ENCODE peak calls at places on chromosomes 13 and 19, in seven cellular contexts. L is Peyer's patch, M is tibial nerve, Y is gastrocnemius medialis, U is sigmoid colon, O is body of pancreas, H is endothelial cell of umbilical vein. D is an unnamed sample. For H3K36me3, the result is how much of the 10 kb centered on the place peaks cover.

GRCh38 chr13:36344173-36344572 is 2.0 kb downstream of the SPART start:
- DNase-seq in L (no peak), M (no peak), Y (peak), U (no peak), O (no peak), H (no peak), D (no peak)

GRCh38 chr13:110571897-110572777 is 10.6 kb upstream of the RAB20 start:
- DNase-seq in L (peak), M (no peak), Y (no peak), U (no peak), O (no peak), H (no peak), D (no peak)

GRCh38 chr13:33931397-33931987 is 113.5 kb downstream of the RFC3 start:
- DNase-seq in L (no peak), M (peak), Y (no peak), U (no peak), O (peak), H (peak), D (no peak)

GRCh38 chr19:17109300-17109699 is 33.7 kb downstream of the MYO9B start:
- DNase-seq in L (no peak), M (no peak), Y (no peak), U (no peak), O (no peak), H (no peak), D (no peak)

GRCh38 chr13:98050041-98050466 is 92.8 kb upstream of the FARP1 start:
- DNase-seq in L (no peak), M (no peak), Y (no peak), U (no peak), O (no peak), H (no peak), D (no peak)

GRCh38 chr19:47176627-47177090 is 46.0 kb downstream of the SAE1 start:
- DNase-seq in L (no peak), M (peak), Y (no peak), U (no peak), O (no peak), H (peak), D (no peak)

GRCh38 chr13:32496574-32497160 is 41.9 kb downstream of the N4BP2L2 start:
- DNase-seq in L (no peak), M (no peak), Y (no peak), U (no peak), O (no peak), H (no peak), D (no peak)

GRCh38 chr13:37361608-37362007 is 237.0 kb downstream of the POSTN start:
- DNase-seq in L (no peak), M (no peak), Y (no peak), U (no peak), O (no peak), H (no peak), D (no peak)

GRCh38 chr13:42466123-42466522 is 107.8 kb upstream of the TNFSF11 start:
- DNase-seq in L (no peak), M (no peak), Y (no peak), U (no peak), O (no peak), H (no peak), D (no peak)

GRCh38 chr19:41821003-41821735 is 23.3 kb downstream of the LYPD4 start:
- DNase-seq in L (peak), M (no peak), Y (no peak), U (no peak), O (peak), H (peak), D (no peak)

GRCh38 chr13:29679357-29680050 is 84.0 kb upstream of the SLC7A1 start:
- DNase-seq in L (peak), M (no peak), Y (no peak), U (no peak), O (peak), H (peak), D (no peak)

GRCh38 chr13:97275265-97275664 is 53.1 kb downstream of the MBNL2 start:
- DNase-seq in L (no peak), M (no peak), Y (no peak), U (no peak), O (no peak), H (peak), D (no peak)

GRCh38 chr19:39304701-39305571 is 8.7 kb downstream of the IFNL1 start:
- DNase-seq in L (peak), M (no peak), Y (no peak), U (peak), O (no peak), H (no peak), D (no peak)

GRCh38 chr13:32039056-32039455 is 7.5 kb downstream of the FRY start:
- DNase-seq in L (no peak), M (no peak), Y (no peak), U (no peak), O (no peak), H (no peak), D (no peak)

GRCh38 chr19:34328982-34329381 is 36.0 kb upstream of the GPI start:
- DNase-seq in L (peak), M (no peak), Y (no peak), U (no peak), O (no peak), H (no peak), D (no peak)

GRCh38 chr19:17671906-17672305 is 16.2 kb downstream of the UNC13A start:
- DNase-seq in L (no peak), M (no peak), Y (no peak), U (no peak), O (peak), H (peak), D (no peak)

GRCh38 chr13:51814825-51815650 is 11.1 kb upstream of the DHRS12 start:
- DNase-seq in L (peak), M (peak), Y (peak), U (peak), O (peak), H (peak), D (peak)

GRCh38 chr19:21022996-21023395 is 2.5 kb downstream of the ZNF430 start:
- DNase-seq in L (no peak), M (no peak), Y (no peak), U (no peak), O (no peak), H (no peak), D (no peak)

GRCh38 chr19:30227661-30228112 is 144.5 kb upstream of the ZNF536 start:
- DNase-seq in L (peak), M (peak), Y (no peak), U (peak), O (peak), H (peak), D (peak)

GRCh38 chr19:53088091-53088490 is 15.1 kb downstream of the ZNF160 start:
- DNase-seq in L (no peak), M (no peak), Y (no peak), U (no peak), O (no peak), H (peak), D (no peak)

GRCh38 chr13:23876265-23876664 is 12.9 kb downstream of the MIPEP start:
- DNase-seq in L (peak), M (no peak), Y (no peak), U (no peak), O (peak), H (no peak), D (no peak)

GRCh38 chr19:45772130-45772880 is 3.3 kb upstream of the SIX5 start:
- DNase-seq in L (peak), M (no peak), Y (no peak), U (peak), O (peak), H (no peak), D (no peak)

GRCh38 chr19:46624958-46625661 is at the start of gene PTGIR:
- DNase-seq in L (no peak), M (peak), Y (peak), U (peak), O (peak), H (peak), D (no peak)

GRCh38 chr19:17170538-17171297 is 44.4 kb upstream of the USE1 start:
- DNase-seq in L (no peak), M (no peak), Y (no peak), U (no peak), O (no peak), H (no peak), D (no peak)

GRCh38 chr13:60351326-60351725 is 45.7 kb upstream of the TDRD3 start:
- DNase-seq in L (no peak), M (peak), Y (peak), U (no peak), O (no peak), H (peak), D (no peak)

GRCh38 chr13:26837997-26838396 is 77.4 kb upstream of the GPR12 start:
- DNase-seq in L (no peak), M (no peak), Y (no peak), U (no peak), O (no peak), H (no peak), D (peak)

GRCh38 chr19:40190891-40191835 is at the start of gene MAP3K10:
- DNase-seq in L (peak), M (peak), Y (peak), U (peak), O (peak), H (peak), D (no peak)

GRCh38 chr13:102721800-102722231 is 27.0 kb upstream of the METTL21C start:
- DNase-seq in L (no peak), M (no peak), Y (peak), U (no peak), O (no peak), H (no peak), D (no peak)

GRCh38 chr13:34308725-34309124 is 490.8 kb downstream of the RFC3 start:
- DNase-seq in L (no peak), M (no peak), Y (no peak), U (no peak), O (no peak), H (no peak), D (no peak)

GRCh38 chr19:39843919-39844793 is 2.0 kb downstream of the FBL start:
- DNase-seq in L (no peak), M (peak), Y (no peak), U (no peak), O (peak), H (peak), D (no peak)

GRCh38 chr13:45325806-45326205 is 15.2 kb downstream of the TPT1 start:
- DNase-seq in L (no peak), M (peak), Y (peak), U (no peak), O (peak), H (peak), D (no peak)

GRCh38 chr13:30907167-30907761 is 1.2 kb downstream of the MEDAG start:
- DNase-seq in L (no peak), M (no peak), Y (no peak), U (no peak), O (no peak), H (peak), D (no peak)

GRCh38 chr19:15247107-15248014 is 15.1 kb upstream of the EPHX3 start:
- DNase-seq in L (no peak), M (no peak), Y (no peak), U (no peak), O (no peak), H (no peak), D (no peak)
- TF ChIP-seq POLR2A in L (no peak), M (no peak), Y (no peak), U (no peak), O (no peak), H (no peak), D (no peak)

GRCh38 chr19:48395170-48395455 is 1.6 kb downstream of the GRIN2D start:
- DNase-seq in L (no peak), M (no peak), Y (no peak), U (no peak), O (no peak), H (no peak), D (no peak)

GRCh38 chr19:48395499-48395898 is 2.0 kb downstream of the GRIN2D start:
- DNase-seq in L (no peak), M (no peak), Y (no peak), U (no peak), O (no peak), H (no peak), D (no peak)

GRCh38 chr19:48393196-48393558 is 291 bp upstream of the GRIN2D start:
- DNase-seq in L (no peak), M (no peak), Y (no peak), U (no peak), O (no peak), H (no peak), D (no peak)

GRCh38 chr19:48393559-48394330 is at the start of gene GRIN2D:
- DNase-seq in L (no peak), M (no peak), Y (no peak), U (peak), O (no peak), H (peak), D (no peak)

DNA sequence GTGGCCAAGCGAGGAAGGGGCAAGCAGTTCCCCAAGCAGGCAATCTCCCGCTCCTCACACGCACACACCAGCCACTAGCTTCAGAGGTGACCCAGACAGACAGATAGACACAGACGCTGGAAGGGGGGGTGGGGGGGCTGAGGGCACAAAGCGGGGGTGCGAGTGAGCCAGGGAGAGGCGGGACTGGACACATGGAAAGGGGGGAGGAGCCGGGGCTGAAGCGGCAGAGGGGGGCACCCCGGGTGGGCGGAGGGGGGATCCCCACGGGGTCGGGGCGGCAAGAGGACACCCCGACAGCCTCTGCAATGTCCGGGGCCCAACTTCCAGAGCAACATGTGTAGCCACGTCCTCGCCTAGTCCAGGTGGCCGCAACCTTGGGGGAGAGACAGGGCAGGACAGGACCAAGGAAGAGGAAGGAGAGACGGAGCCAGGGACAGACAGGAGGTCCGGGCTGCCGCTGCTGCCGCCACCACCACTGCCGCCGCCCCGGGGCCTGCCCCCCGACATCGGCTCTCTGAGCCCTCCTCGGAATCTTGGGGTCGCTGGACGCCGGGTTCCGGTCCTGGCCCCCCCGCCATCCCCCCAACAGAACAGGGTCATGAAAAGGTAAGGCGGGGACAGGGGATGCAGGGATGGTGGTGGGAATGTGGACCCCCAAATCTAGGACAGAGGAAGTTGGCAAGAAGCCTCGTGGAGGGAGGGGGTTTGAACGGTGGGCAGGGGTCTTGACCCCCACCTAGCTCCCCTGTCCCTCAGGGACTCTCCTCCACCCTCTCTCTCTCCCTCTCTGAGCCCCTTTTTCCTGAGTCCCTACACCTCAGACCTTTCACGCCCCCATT is 1.1 kb downstream of the GRIN2D start:
- DNase-seq in L (no peak), M (no peak), Y (no peak), U (no peak), O (no peak), H (no peak), D (no peak)
- H3K36me3 ChIP-seq in L (under half), M (under half), Y (under half), U (under half), O (under half), H (under half), D (under half)

DNA sequence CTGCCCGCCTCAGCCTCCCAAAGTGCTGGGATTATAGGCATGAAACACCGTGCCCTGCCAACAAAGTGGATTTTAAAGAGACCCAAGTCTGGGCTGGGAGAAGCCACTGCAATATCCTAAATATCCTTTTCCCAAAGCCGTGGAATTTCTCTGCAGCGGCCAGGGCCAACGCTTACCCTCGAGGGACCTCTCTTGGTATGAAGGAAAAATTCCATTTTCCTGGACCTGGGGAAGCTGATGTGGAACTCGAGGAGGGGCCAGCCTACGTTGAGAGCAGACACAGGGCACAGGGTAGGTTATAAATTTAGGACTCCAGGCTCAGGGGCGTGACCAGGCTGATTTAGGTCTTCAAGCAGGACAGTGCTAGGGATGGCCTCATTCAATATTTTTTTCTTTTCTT is 17.7 kb upstream of the UPF1 start:
- DNase-seq in L (no peak), M (peak), Y (peak), U (no peak), O (no peak), H (no peak), D (no peak)
- TF ChIP-seq POLR2A in L (no peak), M (no peak), Y (no peak), U (no peak), O (no peak), H (no peak), D (no peak)

DNA sequence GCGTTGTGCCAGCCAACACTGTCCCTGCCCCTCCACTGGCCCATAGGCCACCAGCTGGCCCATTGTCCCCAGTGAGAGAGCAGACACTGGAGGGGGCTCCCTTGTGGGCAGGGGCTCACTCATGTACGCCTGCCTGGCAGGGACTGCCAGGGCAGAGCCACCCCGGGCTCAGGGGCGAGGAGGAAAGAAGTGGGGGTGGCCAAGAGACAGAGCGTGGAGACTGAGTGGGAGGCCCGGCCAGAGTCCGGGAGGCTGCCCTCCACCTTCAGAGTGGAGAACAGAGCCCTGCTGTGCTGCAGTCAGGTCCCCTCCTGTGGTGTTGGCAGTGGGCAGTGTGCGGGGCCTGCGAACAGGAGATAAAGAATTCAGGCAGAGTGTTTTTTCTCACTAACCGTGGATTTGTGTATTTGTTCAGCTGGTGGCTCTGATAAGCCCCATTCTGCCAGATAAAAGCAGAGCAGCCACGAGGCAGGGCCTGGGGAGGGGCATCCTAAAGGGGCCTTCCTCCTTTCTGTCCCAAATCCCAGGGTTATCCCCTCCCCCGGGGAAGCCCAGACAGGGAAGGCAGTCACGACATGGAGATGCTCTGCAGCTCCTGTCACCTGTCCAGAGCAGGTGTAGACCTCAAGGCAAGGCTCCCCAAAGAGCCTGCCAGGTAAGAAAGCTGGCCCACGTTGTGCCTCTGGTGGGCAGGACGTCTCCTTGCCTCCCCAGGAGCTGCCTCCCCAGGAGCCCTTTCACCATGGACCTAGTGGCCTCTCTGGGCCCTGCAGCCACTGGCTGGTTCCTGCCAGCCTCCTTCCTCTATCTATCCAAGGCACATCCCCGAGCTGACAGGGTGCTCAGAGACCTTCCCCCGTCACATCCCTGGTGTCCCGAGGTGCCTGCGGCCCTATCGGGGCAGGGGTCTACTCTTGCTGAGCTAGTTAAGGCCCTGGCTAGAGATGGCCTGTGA is 33.0 kb downstream of the LYL1 start:
- DNase-seq in L (no peak), M (no peak), Y (peak), U (no peak), O (no peak), H (peak), D (no peak)
- H3K36me3 ChIP-seq in L (under half), M (under half), Y (under half), U (under half), O (under half), H (under half), D (under half)

DNA sequence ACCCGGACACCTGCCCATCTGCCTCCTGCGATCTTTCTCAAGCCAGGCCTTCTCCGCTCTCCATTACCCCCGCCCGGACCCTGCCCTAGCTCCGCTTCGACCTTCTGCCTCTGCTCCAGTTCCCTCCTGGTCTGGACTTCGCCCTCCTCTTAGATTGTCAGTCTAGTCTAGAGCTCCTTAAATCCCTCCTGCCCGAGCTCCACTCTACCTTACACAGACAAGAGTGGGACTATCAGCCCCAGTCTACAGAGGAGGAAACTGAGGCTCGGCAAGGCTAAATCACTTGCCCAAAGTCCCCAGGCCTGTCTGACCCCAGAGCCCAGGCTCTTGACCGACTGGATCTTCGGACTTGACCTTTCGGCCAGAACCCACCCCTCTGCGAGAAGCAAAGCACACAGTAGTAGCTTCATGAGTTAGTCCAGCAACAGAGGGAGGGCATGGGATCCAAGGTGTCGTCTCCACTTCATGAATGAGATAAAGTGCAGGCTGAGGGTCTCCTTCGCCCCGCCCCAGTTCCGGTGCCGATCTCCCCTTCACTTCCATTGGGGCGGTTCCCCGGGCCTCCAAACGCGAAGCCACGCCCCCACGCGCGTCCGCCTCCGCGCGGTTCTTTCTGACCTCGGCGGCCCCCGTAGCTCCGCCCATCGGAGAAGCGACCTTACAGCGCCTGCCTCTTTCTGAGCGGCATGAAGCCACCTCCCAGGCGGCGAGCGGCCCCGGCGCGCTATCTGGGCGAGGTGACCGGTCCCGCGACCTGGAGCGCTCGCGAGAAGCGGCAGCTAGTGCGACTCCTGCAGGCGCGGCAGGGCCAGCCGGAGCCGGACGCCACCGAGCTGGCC is at the start of gene SNAPC2:
- DNase-seq in L (peak), M (peak), Y (peak), U (peak), O (peak), H (peak), D (peak)
- TF ChIP-seq POLR2A in L (peak), M (peak), Y (peak), U (peak), O (peak), H (peak), D (no peak)